ENCODE peak calls at places on chromosome 3, in seven cellular contexts. L is lower leg skin; K is fibroblast of the conjunctiva; X is iPS DF 19.7; R is tibial nerve; Q is caudate nucleus; A is activated CD8-positive, alpha-beta memory T cell treated with anti-CD3 and anti-CD28 coated beads for 48 hours. O is an unnamed sample.

GRCh38 chr3:123724306-123724705 is 139.5 kb upstream of the HACD2 start:
- DNase-seq in L (no peak), K (no peak), X (no peak), R (no peak), Q (no peak), A (no peak), O (no peak)

GRCh38 chr3:61894988-61895935 is 333.9 kb downstream of the PTPRG start:
- DNase-seq in L (peak; percentile 77), K (peak; percentile 70), X (no peak), R (peak; percentile 46), Q (no peak), A (peak; percentile 18), O (peak; percentile 77)

GRCh38 chr3:120172070-120172469 is 77.8 kb upstream of the GSK3B start:
- DNase-seq in L (no peak), K (no peak), X (no peak), R (no peak), Q (no peak), A (no peak), O (no peak)

GRCh38 chr3:174620138-174620537 is 239.0 kb upstream of the NAALADL2 start:
- DNase-seq in L (no peak), K (no peak), X (no peak), R (no peak), Q (no peak), A (no peak), O (peak; percentile 38)

GRCh38 chr3:67018789-67019525 is 20.9 kb downstream of the KBTBD8 start:
- DNase-seq in L (no peak), K (no peak), X (no peak), R (no peak), Q (no peak), A (no peak), O (no peak)

GRCh38 chr3:64908292-64908691 is 220.5 kb upstream of the ADAMTS9 start:
- DNase-seq in L (no peak), K (no peak), X (no peak), R (no peak), Q (no peak), A (no peak), O (no peak)

GRCh38 chr3:58204713-58205112 is 6.1 kb downstream of the DNASE1L3 start:
- DNase-seq in L (no peak), K (no peak), X (no peak), R (no peak), Q (no peak), A (no peak), O (no peak)

GRCh38 chr3:84759361-84759760 is 199.4 kb upstream of the CADM2 start:
- DNase-seq in L (no peak), K (no peak), X (no peak), R (no peak), Q (no peak), A (no peak), O (no peak)

GRCh38 chr3:99410789-99411311 is 227.5 kb upstream of the COL8A1 start:
- DNase-seq in L (no peak), K (peak; percentile 8), X (no peak), R (no peak), Q (no peak), A (no peak), O (no peak)

GRCh38 chr3:180836766-180837165 is 75.7 kb upstream of the FXR1 start:
- DNase-seq in L (no peak), K (no peak), X (no peak), R (no peak), Q (no peak), A (no peak), O (no peak)

GRCh38 chr3:113623324-113623723 is 73.1 kb downstream of the USF3 start:
- DNase-seq in L (no peak), K (no peak), X (peak; percentile 57), R (no peak), Q (no peak), A (no peak), O (no peak)

GRCh38 chr3:52110502-52110901 is 43.7 kb downstream of the POC1A start:
- DNase-seq in L (no peak), K (no peak), X (no peak), R (no peak), Q (no peak), A (no peak), O (no peak)

GRCh38 chr3:31182639-31183038 is 288.2 kb upstream of the GADL1 start:
- DNase-seq in L (no peak), K (no peak), X (no peak), R (no peak), Q (no peak), A (no peak), O (no peak)